ENCODE peak calls at places on chromosomes 5 and 9, in six cellular contexts. J is cardiac fibroblast, X is endothelial cell, D is endodermal cell, S is brain microvascular endothelial cell, H is fibroblast of mammary gland. V is an unnamed sample.

GRCh38 chr5:25119654-25120053 is 474.9 kb upstream of the CDH10 start:
- DNase-seq in H (peak; percentile 0), X (no peak), J (peak; percentile 25), S (no peak), D (no peak), V (peak; percentile 11)

GRCh38 chr9:98144076-98144475 is 25.1 kb upstream of the TRIM14 start:
- DNase-seq in S (no peak), X (no peak), D (no peak), J (no peak), H (no peak), V (peak; percentile 54)

GRCh38 chr9:119280740-119281485 is 88.3 kb downstream of the BRINP1 start:
- DNase-seq in X (no peak), J (no peak), D (no peak), H (no peak), S (no peak), V (no peak)

GRCh38 chr5:34762321-34762871 is 76.6 kb upstream of the TTC23L start:
- DNase-seq in S (no peak), X (no peak), H (peak; percentile 98), J (peak; percentile 61), D (no peak), V (no peak)

GRCh38 chr5:126339215-126339805 is 83.9 kb upstream of the GRAMD2B start:
- DNase-seq in J (peak; percentile 87), D (peak; percentile 61), X (peak; percentile 36), S (peak; percentile 60), H (peak; percentile 80), V (peak; percentile 86)

GRCh38 chr5:143663872-143664271 is 148.1 kb upstream of the HMHB1 start:
- DNase-seq in J (no peak), H (no peak), X (no peak), S (no peak), D (no peak), V (no peak)

GRCh38 chr5:136053336-136054121 is 24.7 kb downstream of the TGFBI start:
- DNase-seq in H (peak; percentile 98), J (peak; percentile 98), S (peak; percentile 98), X (no peak), D (peak; percentile 71), V (peak; percentile 98)

GRCh38 chr5:96896806-96897205 is 20.5 kb downstream of the ERAP2 start:
- DNase-seq in S (no peak), J (no peak), D (no peak), X (no peak), H (no peak), V (no peak)

GRCh38 chr9:22416692-22417060 is 29.9 kb upstream of the DMRTA1 start:
- DNase-seq in X (no peak), H (peak; percentile 10), J (peak; percentile 47), S (peak; percentile 24), D (no peak), V (peak; percentile 0)

GRCh38 chr9:114946013-114946412 is 15.6 kb upstream of the TNFSF8 start:
- DNase-seq in H (no peak), J (no peak), S (no peak), D (no peak), X (no peak), V (no peak)

GRCh38 chr9:129776938-129777768 is 24.3 kb upstream of the PTGES start:
- DNase-seq in D (peak; percentile 86), X (no peak), H (peak; percentile 100), J (peak; percentile 99), S (peak; percentile 100), V (peak; percentile 99)

GRCh38 chr9:134236001-134236421 is 71.6 kb upstream of the RNU6ATAC start:
- DNase-seq in X (no peak), S (no peak), D (no peak), H (peak; percentile 15), J (peak; percentile 33), V (peak; percentile 20)

GRCh38 chr5:150313921-150314716 is 11.4 kb upstream of the ARSI start:
- DNase-seq in D (no peak), S (no peak), J (no peak), H (no peak), X (no peak), V (no peak)

GRCh38 chr5:88833371-88834107 is 49.4 kb downstream of the MEF2C start:
- DNase-seq in X (no peak), S (peak; percentile 85), D (no peak), J (peak; percentile 87), H (peak; percentile 72), V (no peak)

GRCh38 chr9:76571288-76572204 is 112.6 kb downstream of the GCNT1 start:
- DNase-seq in J (peak; percentile 44), D (no peak), S (no peak), H (peak; percentile 45), X (no peak), V (no peak)

GRCh38 chr5:31833005-31833404 is 194.1 kb downstream of the PDZD2 start:
- DNase-seq in X (no peak), D (no peak), H (no peak), J (peak; percentile 9), S (no peak), V (peak; percentile 51)

GRCh38 chr5:154031923-154032489 is 6.7 kb downstream of the FAM114A2 start:
- DNase-seq in D (no peak), J (no peak), S (no peak), H (no peak), X (no peak), V (no peak)

GRCh38 chr5:140041099-140041491 is 2.0 kb downstream of the NRG2 start:
- DNase-seq in D (no peak), X (no peak), J (peak; percentile 5), H (no peak), S (no peak), V (peak; percentile 35)

GRCh38 chr5:96226941-96227552 is 206.0 kb downstream of the PCSK1 start:
- DNase-seq in D (no peak), X (no peak), H (peak; percentile 97), J (peak; percentile 98), S (peak; percentile 91), V (peak; percentile 77)

GRCh38 chr5:58963821-58964220 is 380.9 kb downstream of the RAB3C start:
- DNase-seq in S (no peak), D (no peak), J (no peak), H (no peak), X (no peak), V (no peak)

GRCh38 chr5:127875235-127876021 is 172.2 kb downstream of the CCDC192 start:
- DNase-seq in X (peak; percentile 33), S (peak; percentile 80), J (peak; percentile 78), H (peak; percentile 68), D (peak; percentile 83), V (peak; percentile 86)

GRCh38 chr5:127872494-127872893 is 169.3 kb downstream of the CCDC192 start:
- DNase-seq in D (no peak), H (no peak), J (peak; percentile 76), S (no peak), X (peak; percentile 26), V (no peak)

GRCh38 chr5:127876384-127876783 is 173.2 kb downstream of the CCDC192 start:
- DNase-seq in X (no peak), S (no peak), D (no peak), H (no peak), J (no peak), V (no peak)

DNA sequence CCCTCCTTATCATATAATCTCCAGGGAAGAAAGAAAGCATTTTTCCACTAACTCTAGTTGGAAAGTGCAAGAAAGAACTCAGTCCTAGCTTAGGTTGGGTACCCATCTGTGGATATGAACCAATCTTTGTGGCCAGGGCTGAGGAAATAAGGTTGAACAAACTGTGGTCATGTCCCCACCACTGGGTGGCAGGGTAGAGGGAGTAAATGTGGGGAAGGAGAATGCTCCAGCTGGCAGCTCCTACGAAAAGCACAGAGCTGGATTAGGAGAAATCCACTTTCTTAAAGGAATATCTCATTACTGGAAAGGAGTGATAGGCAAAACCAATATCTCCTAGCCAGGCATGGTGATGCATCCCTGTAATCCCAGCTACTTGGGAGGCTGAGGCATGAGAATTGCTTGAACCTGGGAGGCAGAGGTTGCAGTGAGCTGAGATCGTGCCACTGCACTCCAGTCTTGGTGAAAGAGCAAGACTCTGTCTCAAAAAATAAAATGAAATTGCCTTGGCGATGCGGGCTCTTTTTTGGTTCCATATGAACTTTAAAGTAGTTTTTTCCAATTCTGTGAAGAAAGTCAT is 175.1 kb downstream of the CCDC192 start:
- DNase-seq in X (peak; percentile 62), H (peak; percentile 57), J (peak; percentile 72), S (peak; percentile 53), D (peak; percentile 87), V (peak; percentile 86)
- TF ChIP-seq CTCF in X (peak; percentile 67), H (peak; percentile 63), J (peak; percentile 71), S (peak; percentile 80), D (peak; percentile 85), V (peak; percentile 51)

GRCh38 chr5:178074266-178074952 is 38.9 kb upstream of the N4BP3 start:
- DNase-seq in J (no peak), S (no peak), D (no peak), H (no peak), X (no peak), V (no peak)
- TF ChIP-seq CTCF in J (no peak), S (peak; percentile 38), D (no peak), H (no peak), X (no peak), V (no peak)

GRCh38 chr9:928363-929042 is 48.0 kb upstream of the DMRT3 start:
- DNase-seq in S (no peak), D (peak; percentile 83), J (no peak), H (no peak), X (peak; percentile 56), V (peak; percentile 39)
- TF ChIP-seq CTCF in S (peak; percentile 29), D (peak; percentile 88), J (peak; percentile 8), H (peak; percentile 30), X (peak; percentile 69), V (peak; percentile 26)

DNA sequence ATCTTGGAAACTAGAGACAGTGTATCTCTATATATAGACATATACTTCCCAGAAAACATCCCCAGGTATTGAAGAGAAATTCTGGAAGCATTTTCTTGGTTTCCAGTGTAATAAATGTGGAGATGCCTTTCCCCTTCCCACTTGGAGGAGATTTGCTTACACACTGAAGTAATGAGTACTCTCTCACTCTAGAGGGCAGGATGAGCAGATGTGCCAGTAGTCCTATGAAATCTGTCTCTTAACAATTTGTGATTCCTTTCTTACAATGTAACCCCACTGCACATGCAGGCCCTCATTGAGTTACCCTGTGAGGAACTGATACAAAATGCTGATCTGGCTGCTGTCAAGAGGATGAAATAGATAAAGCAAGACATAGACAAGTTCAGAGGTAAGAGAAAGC is 567.2 kb downstream of the SLCO4C1 start:
- DNase-seq in D (no peak), X (no peak), S (no peak), H (no peak), J (no peak), V (peak; percentile 22)
- TF ChIP-seq CTCF in D (peak; percentile 70), X (no peak), S (no peak), H (no peak), J (no peak), V (no peak)

GRCh38 chr5:179055436-179055835 is 4.7 kb upstream of the ZNF354C start:
- DNase-seq in J (no peak), X (no peak), H (no peak), S (no peak), D (no peak), V (no peak)
- TF ChIP-seq CTCF in J (no peak), X (no peak), H (no peak), S (no peak), D (no peak), V (no peak)

V was measured in MCF 10A.